ENCODE peak calls at places on chromosomes 4 and X, in six cellular contexts. Y, U, K, F, T and C are unnamed samples.

GRCh38 chr4:139099366-139099982 is 77.5 kb downstream of the ELF2 start:
- DNase-seq in Y (peak), U (peak), K (peak), F (peak), T (peak), C (peak)

GRCh38 chrX:9368262-9368661 is 96.6 kb upstream of the TBL1X start:
- DNase-seq in Y (no peak), U (no peak), K (no peak), F (no peak), T (no peak), C (no peak)

GRCh38 chrX:14963447-14964236 is 90.4 kb downstream of the MOSPD2 start:
- DNase-seq in Y (no peak), U (peak), K (no peak), F (peak), T (no peak), C (peak)

GRCh38 chr4:154414796-154415195 is 76.8 kb downstream of the DCHS2 start:
- DNase-seq in Y (no peak), U (no peak), K (no peak), F (no peak), T (no peak), C (no peak)

GRCh38 chrX:96386981-96387380 is 297.7 kb upstream of the DIAPH2 start:
- DNase-seq in Y (no peak), U (no peak), K (no peak), F (no peak), T (no peak), C (no peak)

GRCh38 chr4:8289956-8290700 is 20.6 kb downstream of the HTRA3 start:
- DNase-seq in Y (no peak), U (no peak), K (peak), F (no peak), T (peak), C (no peak)

GRCh38 chr4:168220893-168221292 is 97.7 kb downstream of the DDX60 start:
- DNase-seq in Y (no peak), U (no peak), K (no peak), F (peak), T (no peak), C (peak)

GRCh38 chr4:17535242-17535641 is 20.3 kb downstream of the CLRN2 start:
- DNase-seq in Y (no peak), U (no peak), K (no peak), F (no peak), T (no peak), C (no peak)

GRCh38 chr4:98794565-98795205 is 134.2 kb downstream of the EIF4E start:
- DNase-seq in Y (peak), U (peak), K (no peak), F (peak), T (no peak), C (peak)

GRCh38 chr4:150033937-150034336 is 44.3 kb upstream of the DCLK2 start:
- DNase-seq in Y (no peak), U (peak), K (no peak), F (peak), T (no peak), C (peak)

GRCh38 chrX:39613508-39613921 is 484.2 kb downstream of the BCOR start:
- DNase-seq in Y (no peak), U (peak), K (no peak), F (no peak), T (no peak), C (no peak)

GRCh38 chr4:55876387-55876786 is 22.9 kb downstream of the EXOC1 start:
- DNase-seq in Y (no peak), U (no peak), K (peak), F (no peak), T (no peak), C (no peak)

GRCh38 chr4:78624048-78624447 is 72.5 kb downstream of the ANXA3 start:
- DNase-seq in Y (no peak), U (no peak), K (no peak), F (peak), T (no peak), C (no peak)

GRCh38 chrX:54540289-54540688 is 10.3 kb downstream of the GNL3L start:
- DNase-seq in Y (no peak), U (peak), K (no peak), F (no peak), T (peak), C (peak)

GRCh38 chr4:101184668-101185067 is 162.7 kb downstream of the PPP3CA start:
- DNase-seq in Y (no peak), U (no peak), K (no peak), F (no peak), T (no peak), C (no peak)